ENCODE peak calls at places on chromosomes 12 and 14, in ten cellular contexts. D is heart right ventricle, T is uterus, Y is GM23248, K is A549, O is adipocyte, S is H9, L is lung, X is tibial artery, W is mammary epithelial cell. I is an unnamed sample. For H3K4me1, the result is how much of the 10 kb centered on the place peaks cover.

GRCh38 chr14:51719970-51720369 is 68.3 kb downstream of the FRMD6 start:
- DNase-seq in X (no peak), D (no peak), L (no peak), W (no peak), S (no peak), T (no peak), Y (no peak), O (no peak), K (no peak), I (no peak)

GRCh38 chr14:55129428-55130193 is 559 bp downstream of the LGALS3 start:
- DNase-seq in L (peak), X (peak), K (peak), Y (peak), S (peak), W (peak), O (peak), D (peak), T (peak), I (peak)

GRCh38 chr14:102799684-102800562 is 22.7 kb downstream of the TRAF3 start:
- DNase-seq in X (no peak), W (no peak), Y (peak), S (no peak), D (no peak), K (no peak), O (peak), L (no peak), T (no peak), I (peak)

GRCh38 chr12:7035464-7035863 is 17.2 kb upstream of the LPCAT3 start:
- DNase-seq in K (no peak), O (no peak), T (no peak), Y (no peak), W (no peak), X (no peak), S (no peak), L (no peak), D (no peak), I (peak)

GRCh38 chr14:55117816-55118441 is 11.1 kb upstream of the LGALS3 start:
- DNase-seq in O (no peak), L (no peak), W (peak), T (no peak), K (no peak), D (peak), S (no peak), X (no peak), Y (peak), I (peak)

GRCh38 chr14:82122678-82123077 is 589.0 kb upstream of the SEL1L start:
- DNase-seq in S (no peak), L (no peak), D (no peak), T (no peak), K (no peak), Y (no peak), X (no peak), O (no peak), W (no peak), I (no peak)

GRCh38 chr12:66319266-66319954 is 17.1 kb downstream of the HELB start:
- DNase-seq in D (no peak), X (no peak), S (no peak), W (no peak), T (no peak), K (no peak), L (no peak), Y (no peak), O (no peak), I (no peak)

GRCh38 chr12:117356048-117356447 is 5.4 kb downstream of the NOS1 start:
- DNase-seq in O (no peak), T (no peak), K (peak), S (no peak), L (no peak), W (no peak), Y (peak), X (no peak), D (no peak), I (no peak)

GRCh38 chr14:39467889-39468524 is 35.8 kb upstream of the FBXO33 start:
- DNase-seq in T (no peak), Y (peak), L (no peak), S (peak), K (peak), W (peak), O (no peak), X (no peak), D (no peak), I (peak)

GRCh38 chr12:120261951-120262851 is 3.3 kb downstream of the PXN start:
- DNase-seq in Y (peak), D (no peak), L (no peak), X (no peak), T (no peak), S (no peak), K (peak), W (peak), O (no peak), I (no peak)

GRCh38 chr14:100566119-100566518 is 21.1 kb downstream of the BEGAIN start:
- DNase-seq in X (no peak), K (no peak), O (no peak), D (no peak), Y (no peak), W (no peak), T (no peak), S (no peak), L (no peak), I (no peak)

GRCh38 chr12:95548539-95549391 is 2.5 kb downstream of the USP44 start:
- DNase-seq in L (peak), X (peak), T (peak), K (peak), Y (peak), S (peak), W (no peak), O (peak), D (peak), I (no peak)

GRCh38 chr14:94129111-94129757 is at the start of gene IFI27L2:
- DNase-seq in D (peak), W (peak), X (peak), K (peak), S (peak), T (peak), Y (peak), O (peak), L (peak), I (peak)

GRCh38 chr14:92470215-92470614 is 43.4 kb upstream of the RIN3 start:
- DNase-seq in X (no peak), Y (peak), S (no peak), W (peak), D (no peak), T (no peak), L (no peak), K (peak), O (peak), I (peak)

GRCh38 chr12:55932546-55932919 is 1.6 kb downstream of the DGKA start:
- DNase-seq in T (no peak), D (peak), S (no peak), X (no peak), K (peak), W (peak), Y (peak), O (peak), L (no peak), I (peak)

GRCh38 chr12:116497051-116497529 is 62.1 kb upstream of the MAP1LC3B2 start:
- DNase-seq in W (peak), T (no peak), S (no peak), Y (no peak), K (no peak), X (no peak), O (no peak), L (no peak), D (no peak), I (no peak)

GRCh38 chr14:21202463-21203358 is 46.8 kb upstream of the OR5AU1 start:
- DNase-seq in X (no peak), K (no peak), O (no peak), Y (no peak), W (no peak), S (no peak), L (no peak), D (no peak), T (no peak), I (no peak)

GRCh38 chr14:32254952-32255679 is 52.0 kb upstream of the RNU6-8 start:
- DNase-seq in X (peak), L (peak), W (peak), D (peak), T (peak), Y (peak), O (peak), S (peak), K (peak), I (peak)

GRCh38 chr12:111185206-111185888 is 183.5 kb downstream of the PHETA1 start:
- DNase-seq in X (no peak), K (no peak), S (no peak), D (no peak), W (no peak), O (no peak), T (no peak), Y (no peak), L (no peak), I (no peak)

GRCh38 chr12:76083246-76083735 is 1.2 kb downstream of the NAP1L1 start:
- DNase-seq in L (no peak), W (no peak), D (no peak), X (no peak), S (no peak), Y (peak), K (no peak), T (no peak), O (peak), I (no peak)

GRCh38 chr12:121711925-121712461 is 559 bp upstream of the TMEM120B start:
- DNase-seq in O (peak), K (peak), S (no peak), W (no peak), T (peak), L (peak), X (peak), D (peak), Y (peak), I (no peak)

GRCh38 chr14:23883684-23884540 is 69.7 kb upstream of the DHRS4 start:
- DNase-seq in D (no peak), X (no peak), Y (no peak), K (no peak), W (no peak), L (no peak), O (no peak), S (no peak), T (no peak), I (no peak)

GRCh38 chr14:68089146-68089715 is 269.7 kb downstream of the RAD51B start:
- DNase-seq in X (no peak), O (no peak), D (no peak), S (no peak), Y (peak), L (no peak), T (peak), K (peak), W (no peak), I (peak)

GRCh38 chr14:59377485-59377884 is 87.7 kb downstream of the GPR135 start:
- DNase-seq in O (no peak), Y (no peak), X (no peak), D (no peak), S (no peak), K (no peak), L (no peak), T (peak), W (no peak), I (no peak)

GRCh38 chr12:120136093-120136770 is 19.7 kb upstream of the RAB35 start:
- DNase-seq in X (no peak), W (no peak), Y (no peak), D (no peak), K (no peak), O (no peak), S (no peak), T (no peak), L (no peak), I (no peak)

GRCh38 chr12:75120202-75120774 is 89.4 kb downstream of the KCNC2 start:
- DNase-seq in Y (no peak), W (no peak), T (no peak), X (no peak), S (no peak), O (peak), K (no peak), D (no peak), L (no peak), I (peak)

GRCh38 chr12:28110329-28110728 is 79.9 kb upstream of the CCDC91 start:
- DNase-seq in X (no peak), T (no peak), O (no peak), D (no peak), K (no peak), S (no peak), L (no peak), W (no peak), Y (no peak), I (no peak)

GRCh38 chr12:101697930-101698781 is 716 bp downstream of the CHPT1 start:
- DNase-seq in Y (peak), O (peak), K (peak), X (peak), D (peak), L (peak), W (peak), T (peak), S (peak), I (peak)

GRCh38 chr14:38138581-38139138 is 69.0 kb upstream of the SSTR1 start:
- DNase-seq in W (no peak), D (no peak), K (peak), O (no peak), L (no peak), Y (peak), S (no peak), X (no peak), T (no peak), I (no peak)

GRCh38 chr12:80707830-80708534 is 548 bp downstream of the MYF6 start:
- DNase-seq in D (no peak), L (no peak), W (no peak), Y (no peak), T (no peak), K (no peak), X (no peak), O (no peak), S (no peak), I (peak)

GRCh38 chr12:68489273-68489672 is 121.4 kb upstream of the RAP1B start:
- DNase-seq in D (no peak), T (no peak), S (no peak), Y (no peak), W (no peak), O (no peak), L (no peak), K (no peak), X (no peak), I (no peak)

GRCh38 chr12:102876883-102877282 is 40.2 kb downstream of the PAH start:
- DNase-seq in O (no peak), T (no peak), Y (no peak), K (peak), X (no peak), D (no peak), W (no peak), L (no peak), S (peak), I (no peak)

GRCh38 chr14:69928111-69928523 is 48.9 kb downstream of the SMOC1 start:
- DNase-seq in T (no peak), W (no peak), D (no peak), X (no peak), K (peak), L (no peak), S (no peak), O (peak), Y (peak), I (peak)

GRCh38 chr14:89794096-89794495 is 160.4 kb downstream of the EFCAB11 start:
- DNase-seq in T (no peak), S (no peak), Y (peak), O (no peak), D (no peak), W (no peak), L (no peak), X (no peak), K (no peak), I (no peak)

GRCh38 chr12:5003025-5003666 is 40.5 kb upstream of the KCNA5 start:
- DNase-seq in X (peak), K (peak), Y (peak), D (peak), O (peak), T (no peak), L (peak), W (peak), S (peak), I (peak)

GRCh38 chr14:100070310-100070709 is 5.1 kb downstream of the EVL start:
- DNase-seq in T (no peak), O (no peak), W (no peak), K (no peak), D (no peak), X (no peak), Y (no peak), S (no peak), L (no peak), I (no peak)

GRCh38 chr14:99326041-99326710 is 54.2 kb upstream of the BCL11B start:
- DNase-seq in X (no peak), O (no peak), S (no peak), L (peak), W (no peak), D (no peak), K (no peak), T (no peak), Y (no peak), I (no peak)

GRCh38 chr12:121015825-121016766 is at the start of gene C12orf43:
- DNase-seq in D (peak), K (peak), O (peak), X (peak), W (peak), S (peak), L (peak), Y (peak), T (peak), I (peak)

GRCh38 chr12:71877335-71878121 is 38.0 kb downstream of the TBC1D15 start:
- DNase-seq in Y (no peak), X (no peak), W (no peak), T (no peak), K (no peak), O (no peak), S (no peak), D (no peak), L (no peak), I (no peak)

DNA sequence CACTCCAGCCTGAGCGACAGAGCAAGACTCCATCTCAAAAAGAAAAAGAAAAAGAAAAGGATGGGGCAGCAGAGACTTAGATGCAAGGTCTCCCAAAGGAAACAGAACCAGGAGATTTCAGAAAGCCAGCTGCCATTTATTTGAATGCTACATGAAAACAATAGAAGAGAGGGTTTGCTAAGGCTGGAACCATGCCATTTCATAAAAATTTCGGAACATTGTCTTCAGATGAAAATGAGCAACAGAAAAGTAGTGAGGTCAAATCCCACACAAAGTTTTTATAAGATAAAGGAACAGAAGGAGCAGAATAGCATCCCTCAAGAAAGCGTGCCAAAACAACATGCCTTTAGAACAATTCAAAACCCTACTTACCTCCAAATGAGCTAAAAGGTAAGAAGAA is 175.3 kb downstream of the ETV6 start:
- DNase-seq in T (no peak), W (no peak), O (no peak), K (no peak), L (no peak), D (no peak), X (no peak), S (no peak), Y (no peak), I (no peak)
- H3K4me1 ChIP-seq in T (under half), W (under half), O (half or more), K (under half), L (under half), D (under half), X (half or more), S (under half), Y (under half), I (under half)

GRCh38 chr12:104137175-104137901 is 672 bp downstream of the NFYB start:
- DNase-seq in D (peak), W (peak), Y (peak), T (peak), X (peak), S (peak), K (peak), O (peak), L (peak), I (peak)

GRCh38 chr12:104136577-104136976 is 1.4 kb downstream of the NFYB start:
- DNase-seq in L (no peak), T (no peak), O (peak), K (no peak), W (no peak), X (no peak), S (no peak), Y (peak), D (no peak), I (peak)

GRCh38 chr12:104132351-104132956 is 5.6 kb downstream of the NFYB start:
- DNase-seq in O (no peak), D (peak), Y (no peak), S (no peak), X (no peak), W (no peak), K (no peak), T (no peak), L (no peak), I (no peak)

GRCh38 chr12:104133861-104134260 is 4.1 kb downstream of the NFYB start:
- DNase-seq in D (no peak), W (no peak), O (peak), T (no peak), K (no peak), Y (peak), L (no peak), S (no peak), X (no peak), I (no peak)

GRCh38 chr12:104134882-104135281 is 3.1 kb downstream of the NFYB start:
- DNase-seq in W (no peak), L (no peak), K (no peak), T (no peak), Y (no peak), O (no peak), D (no peak), X (no peak), S (no peak), I (no peak)
- H3K4me1 ChIP-seq in W (under half), L (under half), K (half or more), T (under half), Y (half or more), O (under half), D (half or more), X (half or more), S (under half), I (under half)

GRCh38 chr12:130835436-130835835 is 3.6 kb downstream of the STX2 start:
- DNase-seq in D (no peak), X (no peak), S (peak), W (no peak), K (no peak), T (no peak), L (no peak), O (no peak), Y (no peak), I (no peak)
- H3K4me1 ChIP-seq in D (under half), X (under half), S (under half), W (under half), K (half or more), T (under half), L (under half), O (under half), Y (under half), I (under half)

DNA sequence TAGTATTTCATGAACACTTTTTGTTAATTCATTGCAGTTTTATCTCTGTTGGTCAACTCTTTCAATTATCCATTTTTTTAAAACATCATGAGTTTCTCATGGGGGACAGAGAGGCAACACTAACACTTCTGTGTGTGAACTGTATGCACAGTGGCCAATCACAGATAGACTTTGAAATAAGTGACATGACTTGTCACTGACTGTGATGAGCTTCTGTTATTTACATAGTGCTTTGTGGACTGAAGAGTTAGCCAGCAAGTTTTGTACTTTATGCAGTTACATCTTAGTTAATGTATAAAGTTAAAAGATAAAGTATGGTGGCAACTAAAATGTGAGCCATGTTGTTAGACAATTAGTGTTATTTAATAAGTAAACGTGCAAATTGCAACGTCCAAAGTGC is 16.1 kb downstream of the FERMT2 start:
- DNase-seq in L (no peak), D (no peak), O (no peak), X (no peak), T (no peak), K (no peak), W (no peak), S (no peak), Y (no peak), I (no peak)
- H3K4me1 ChIP-seq in L (under half), D (half or more), O (half or more), X (half or more), T (under half), K (under half), W (under half), S (under half), Y (half or more), I (under half)